ENCODE peak calls at places on chromosomes 12 and 14, in nine cellular contexts. P is IMR-90, V is endodermal cell, X is AG04450, R is hepatocyte, A is right lobe of liver, J is prostate gland, L is testis, I is brain microvascular endothelial cell. D is an unnamed sample.

GRCh38 chr12:117797202-117797601 is 171.6 kb downstream of the KSR2 start:
- DNase-seq in R (no peak), I (no peak), X (no peak), P (no peak), J (no peak), A (no peak), L (no peak), V (no peak), D (no peak)

GRCh38 chr12:110622582-110622981 is 8.7 kb downstream of the TCTN1 start:
- DNase-seq in X (no peak), I (no peak), V (no peak), P (no peak), R (no peak), J (no peak), L (no peak), A (no peak), D (no peak)

GRCh38 chr12:5022465-5023061 is 21.1 kb upstream of the KCNA5 start:
- DNase-seq in A (peak; percentile 54), R (peak; percentile 81), P (peak; percentile 36), L (peak; percentile 30), I (no peak), J (peak; percentile 46), V (peak; percentile 93), X (no peak), D (peak; percentile 70)

GRCh38 chr12:11486623-11487444 is 91.5 kb upstream of the PRB2 start:
- DNase-seq in P (peak; percentile 88), J (peak; percentile 69), X (peak; percentile 62), L (peak; percentile 87), R (peak; percentile 92), I (peak; percentile 79), V (peak; percentile 89), A (peak; percentile 80), D (peak; percentile 61)

GRCh38 chr14:79544671-79545070 is 666.6 kb downstream of the DIO2 start:
- DNase-seq in X (peak; percentile 33), R (no peak), P (peak; percentile 95), A (no peak), V (no peak), L (no peak), I (peak; percentile 80), J (no peak), D (no peak)

GRCh38 chr12:19129121-19129485 is 430 bp upstream of the PLEKHA5 start:
- DNase-seq in J (no peak), V (no peak), A (no peak), X (no peak), R (no peak), I (no peak), L (no peak), P (peak; percentile 29), D (no peak)

GRCh38 chr14:68580096-68580640 is 212.7 kb downstream of the ZFP36L1 start:
- DNase-seq in A (no peak), P (no peak), J (no peak), L (no peak), I (no peak), X (no peak), V (no peak), R (no peak), D (no peak)

GRCh38 chr14:92436115-92436776 is 77.3 kb upstream of the RIN3 start:
- DNase-seq in V (no peak), P (no peak), L (no peak), J (no peak), X (no peak), I (no peak), R (no peak), A (no peak), D (no peak)

GRCh38 chr12:75784591-75784990 is 247.0 kb downstream of the PHLDA1 start:
- DNase-seq in V (no peak), L (peak; percentile 76), J (peak; percentile 94), A (peak; percentile 94), X (no peak), R (peak; percentile 18), I (no peak), P (peak; percentile 14), D (no peak)

GRCh38 chr12:124916370-124917134 is 2.1 kb upstream of the UBC start:
- DNase-seq in I (peak; percentile 93), R (peak; percentile 88), J (peak; percentile 89), P (peak; percentile 93), X (no peak), A (peak; percentile 83), L (peak; percentile 72), V (peak; percentile 81), D (no peak)

GRCh38 chr14:104582649-104583048 is 3.1 kb downstream of the C14orf180 start:
- DNase-seq in X (no peak), V (no peak), J (no peak), P (no peak), I (no peak), R (peak; percentile 74), L (peak; percentile 78), A (peak; percentile 63), D (no peak)

GRCh38 chr12:64691227-64691792 is 67.9 kb downstream of the GNS start:
- DNase-seq in L (no peak), J (no peak), X (no peak), R (no peak), V (peak; percentile 66), I (no peak), P (no peak), A (no peak), D (no peak)

GRCh38 chr14:64715628-64716412 is 11.6 kb downstream of the PLEKHG3 start:
- DNase-seq in I (no peak), P (no peak), A (no peak), J (no peak), V (peak; percentile 85), X (no peak), R (no peak), L (no peak), D (no peak)

GRCh38 chr14:95292660-95293425 is 26.9 kb downstream of the CLMN start:
- DNase-seq in J (no peak), P (no peak), L (no peak), A (peak; percentile 14), I (no peak), V (peak; percentile 30), X (no peak), R (no peak), D (no peak)

GRCh38 chr14:87186745-87187144 is 806.2 kb downstream of the GALC start:
- DNase-seq in X (no peak), R (no peak), I (no peak), V (peak; percentile 52), P (no peak), L (no peak), J (no peak), A (no peak), D (no peak)

GRCh38 chr12:79174656-79175055 is 310.1 kb downstream of the SYT1 start:
- DNase-seq in V (no peak), X (no peak), L (no peak), I (peak; percentile 18), J (no peak), A (no peak), R (peak; percentile 46), P (peak; percentile 77), D (no peak)

GRCh38 chr14:62076368-62076767 is 314.1 kb downstream of the SNAPC1 start:
- DNase-seq in V (no peak), P (no peak), J (no peak), X (no peak), A (no peak), L (no peak), I (no peak), R (no peak), D (no peak)

GRCh38 chr12:42810006-42810405 is 220.5 kb upstream of the PRICKLE1 start:
- DNase-seq in I (no peak), P (no peak), L (no peak), J (no peak), A (no peak), X (no peak), V (no peak), R (no peak), D (no peak)

GRCh38 chr12:89671469-89671868 is 37.2 kb downstream of the ATP2B1 start:
- DNase-seq in J (no peak), P (peak; percentile 64), V (no peak), L (no peak), R (no peak), I (peak; percentile 45), X (no peak), A (no peak), D (no peak)

DNA sequence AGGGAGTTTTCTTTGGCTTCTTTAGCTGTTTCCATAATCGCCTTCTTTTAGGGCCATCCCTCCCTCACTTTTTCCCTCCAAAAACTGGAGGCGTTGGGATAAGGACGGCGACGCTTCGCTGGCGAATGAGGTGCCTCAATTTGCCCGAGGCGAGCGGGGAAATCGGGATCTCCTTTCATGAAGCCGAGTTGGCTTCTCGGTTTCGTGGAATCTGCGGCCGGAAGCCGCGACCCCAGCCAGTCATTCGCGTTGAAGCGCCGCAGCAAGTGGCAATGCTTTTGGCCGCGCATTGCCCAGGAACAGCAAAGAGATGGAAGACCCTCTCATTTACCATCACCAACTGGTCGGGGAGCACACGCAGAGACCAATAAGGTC is 8.3 kb upstream of the SIX1 start:
- DNase-seq in I (no peak), L (no peak), P (no peak), A (no peak), V (peak; percentile 67), X (no peak), R (peak; percentile 8), J (no peak), D (no peak)
- H3K4me3 ChIP-seq in I (peak overlapping the region; percentile 78), L (peak overlapping the region; percentile 66), P (peak overlapping the region; percentile 77), A (peak overlapping the region; percentile 64), V (peak overlapping the region; percentile 84), X (peak overlapping the region; percentile 71), R (peak overlapping the region; percentile 87), J (peak overlapping the region; percentile 52), D (peak overlapping the region; percentile 39)

GRCh38 chr12:77928078-77928477 is 97.4 kb downstream of the NAV3 start:
- DNase-seq in X (no peak), V (no peak), L (no peak), P (no peak), J (no peak), A (no peak), I (no peak), R (no peak), D (no peak)

GRCh38 chr12:77932216-77932615 is 101.5 kb downstream of the NAV3 start:
- DNase-seq in R (no peak), A (no peak), X (no peak), I (no peak), J (no peak), L (no peak), P (no peak), V (no peak), D (no peak)
- TF ChIP-seq CTCF in R (peak; percentile 24), A (no peak), X (no peak), I (peak; percentile 52), J (no peak), L (no peak), P (no peak), V (peak; percentile 68), D (no peak)

DNA sequence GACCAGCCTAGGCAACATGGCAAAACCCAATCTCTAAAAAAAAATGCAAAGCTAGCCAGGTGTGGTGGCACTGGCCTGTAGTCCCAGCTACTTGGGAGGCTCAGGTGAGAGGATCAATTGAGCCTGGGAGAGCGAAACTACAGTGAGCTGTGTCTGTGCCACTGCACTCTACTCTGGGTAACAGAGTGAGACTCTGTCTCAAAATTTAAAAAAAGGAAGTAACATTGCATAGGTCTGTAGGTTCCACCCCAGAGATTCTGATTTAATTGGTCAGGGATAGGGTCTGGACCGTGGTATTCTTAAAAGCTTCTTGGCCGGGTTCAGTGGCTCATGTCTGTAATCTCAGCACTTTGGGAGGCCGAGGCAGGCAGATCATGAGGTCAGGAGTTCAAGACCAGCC is 26.2 kb downstream of the ZC2HC1C start:
- DNase-seq in J (no peak), A (no peak), P (no peak), L (no peak), V (no peak), X (no peak), I (no peak), R (no peak), D (no peak)
- H3K27ac ChIP-seq in J (no peak overlapping the region), A (no peak overlapping the region), P (no peak overlapping the region), L (no peak overlapping the region), V (no peak overlapping the region), X (no peak overlapping the region), I (no peak overlapping the region), R (no peak overlapping the region), D (no peak overlapping the region)

GRCh38 chr12:1108276-1108675 is 117.3 kb downstream of the ERC1 start:
- DNase-seq in L (no peak), A (no peak), I (no peak), R (no peak), J (no peak), V (no peak), P (no peak), X (no peak), D (no peak)
- H3K4me3 ChIP-seq in L (no peak overlapping the region), A (no peak overlapping the region), I (no peak overlapping the region), R (no peak overlapping the region), J (no peak overlapping the region), V (no peak overlapping the region), P (no peak overlapping the region), X (no peak overlapping the region), D (no peak overlapping the region)